ENCODE peak calls at places on chromosomes 11 and 22, in ten cellular contexts. U is stimulated activated naive CD8-positive, alpha-beta T cell treated with anti-CD3 and anti-CD28 coated beads, Interleukin-15, Interleukin-2, amounts not matched to agents 100 U/mL and 50 U/mL, for 24 hours; I is HepG2; A is WERI-Rb-1; R is hepatic stellate cell; P is activated CD8-positive, alpha-beta T cell treated with anti-CD3 and anti-CD28 coated beads, Interleukin-2, amount 10 ng/mL, durations not matched to agents 7 days and 5 days; L is activated CD8-positive, alpha-beta memory T cell treated with anti-CD3 and anti-CD28 coated beads, Interleukin-2, amount 50 U/mL, for 48 hours; S is body of pancreas; Y is ACHN; E is caudate nucleus. V is an unnamed sample.

GRCh38 chr11:28243596-28243995 is 135.4 kb downstream of the METTL15 start:
- DNase-seq in U (no peak), I (no peak), A (no peak), R (peak), P (no peak), L (no peak), S (no peak), Y (no peak), E (no peak), V (no peak)

GRCh38 chr11:17354070-17354924 is 2.7 kb downstream of the NCR3LG1 start:
- DNase-seq in U (peak), I (peak), A (peak), R (peak), P (peak), L (peak), S (peak), Y (peak), E (peak), V (peak)

GRCh38 chr22:44755956-44756361 is 3.6 kb downstream of the ARHGAP8 start:
- DNase-seq in U (no peak), I (no peak), A (no peak), R (no peak), P (no peak), L (no peak), S (peak), Y (no peak), E (no peak), V (no peak)

GRCh38 chr11:96622026-96622634 is 232.3 kb downstream of the JRKL start:
- DNase-seq in U (no peak), I (no peak), A (no peak), R (no peak), P (no peak), L (no peak), S (no peak), Y (no peak), E (no peak), V (no peak)

GRCh38 chr22:43855431-43855830 is 6.9 kb downstream of the SULT4A1 start:
- DNase-seq in U (no peak), I (no peak), A (no peak), R (no peak), P (no peak), L (no peak), S (no peak), Y (no peak), E (no peak), V (no peak)

GRCh38 chr11:2528301-2529050 is 83.7 kb downstream of the KCNQ1 start:
- DNase-seq in U (no peak), I (no peak), A (no peak), R (no peak), P (no peak), L (peak), S (peak), Y (no peak), E (no peak), V (no peak)

GRCh38 chr22:37355174-37355573 is 72.1 kb downstream of the ELFN2 start:
- DNase-seq in U (no peak), I (no peak), A (no peak), R (no peak), P (no peak), L (no peak), S (no peak), Y (no peak), E (no peak), V (no peak)

GRCh38 chr11:27926981-27927481 is 180.9 kb downstream of the KIF18A start:
- DNase-seq in U (no peak), I (no peak), A (peak), R (peak), P (no peak), L (no peak), S (no peak), Y (no peak), E (no peak), V (no peak)

GRCh38 chr11:75155570-75156422 is 4.9 kb downstream of the SLCO2B1 start:
- DNase-seq in U (no peak), I (peak), A (no peak), R (no peak), P (no peak), L (no peak), S (no peak), Y (no peak), E (no peak), V (no peak)

GRCh38 chr11:126457817-126458216 is 102.3 kb downstream of the ST3GAL4 start:
- DNase-seq in U (no peak), I (no peak), A (no peak), R (no peak), P (no peak), L (no peak), S (no peak), Y (no peak), E (no peak), V (no peak)

GRCh38 chr11:90218606-90219005 is 4.2 kb downstream of the CHORDC1 start:
- DNase-seq in U (peak), I (no peak), A (peak), R (no peak), P (no peak), L (no peak), S (no peak), Y (no peak), E (no peak), V (no peak)

GRCh38 chr11:115528217-115528616 is 24.0 kb upstream of the CADM1 start:
- DNase-seq in U (no peak), I (no peak), A (no peak), R (no peak), P (no peak), L (no peak), S (no peak), Y (no peak), E (no peak), V (no peak)